ENCODE peak calls at places on chromosome 1, in four cellular contexts. One of them, this sample, is unnamed.
A peak's percentile ranks its signal among the peaks of the same experiment; 100 is the strongest.

GRCh38 chr1:99594205-99594604 is 51.7 kb upstream of the PALMD start:
- DNase-seq in fibroblast of lung: no peak
- DNase-seq in fibroblast of the aortic adventitia: no peak
- DNase-seq in H7: no peak
- DNase-seq in this sample: no peak

GRCh38 chr1:245272676-245273075 is 117.9 kb downstream of the KIF26B start:
- DNase-seq in fibroblast of lung: no peak
- DNase-seq in fibroblast of the aortic adventitia: no peak
- DNase-seq in H7: no peak
- DNase-seq in this sample: no peak

GRCh38 chr1:158972841-158973240 is 36.9 kb upstream of the IFI16 start:
- DNase-seq in fibroblast of lung: no peak
- DNase-seq in fibroblast of the aortic adventitia: peak; percentile 2
- DNase-seq in H7: no peak
- DNase-seq in this sample: no peak

GRCh38 chr1:210678306-210678705 is 349.6 kb downstream of the HHAT start:
- DNase-seq in fibroblast of lung: no peak
- DNase-seq in fibroblast of the aortic adventitia: no peak
- DNase-seq in H7: no peak
- DNase-seq in this sample: no peak

GRCh38 chr1:23013657-23014056 is 2.0 kb downstream of the TEX46 start:
- DNase-seq in fibroblast of lung: no peak
- DNase-seq in fibroblast of the aortic adventitia: no peak
- DNase-seq in H7: peak; percentile 67
- DNase-seq in this sample: no peak

GRCh38 chr1:37776946-37777516 is 12.1 kb upstream of the EPHA10 start:
- DNase-seq in fibroblast of lung: no peak
- DNase-seq in fibroblast of the aortic adventitia: no peak
- DNase-seq in H7: no peak
- DNase-seq in this sample: no peak

GRCh38 chr1:203650012-203650836 is 23.6 kb downstream of the ATP2B4 start:
- DNase-seq in fibroblast of lung: peak; percentile 80
- DNase-seq in fibroblast of the aortic adventitia: peak; percentile 56
- DNase-seq in H7: peak; percentile 90
- DNase-seq in this sample: no peak

GRCh38 chr1:48978413-48978812 is 201.7 kb upstream of the BEND5 start:
- DNase-seq in fibroblast of lung: no peak
- DNase-seq in fibroblast of the aortic adventitia: no peak
- DNase-seq in H7: no peak
- DNase-seq in this sample: no peak

GRCh38 chr1:71796044-71796443 is 486.3 kb downstream of the NEGR1 start:
- DNase-seq in fibroblast of lung: no peak
- DNase-seq in fibroblast of the aortic adventitia: no peak
- DNase-seq in H7: no peak
- DNase-seq in this sample: no peak

GRCh38 chr1:213438339-213438738 is 387.3 kb downstream of the RPS6KC1 start:
- DNase-seq in fibroblast of lung: no peak
- DNase-seq in fibroblast of the aortic adventitia: no peak
- DNase-seq in H7: no peak
- DNase-seq in this sample: no peak

GRCh38 chr1:29811247-29811646 is 574.9 kb downstream of the PTPRU start:
- DNase-seq in fibroblast of lung: no peak
- DNase-seq in fibroblast of the aortic adventitia: no peak
- DNase-seq in H7: no peak
- DNase-seq in this sample: no peak

GRCh38 chr1:155175281-155175926 is 1.8 kb downstream of the TRIM46 start:
- DNase-seq in fibroblast of lung: no peak
- DNase-seq in fibroblast of the aortic adventitia: no peak
- DNase-seq in H7: peak; percentile 56
- DNase-seq in this sample: no peak

GRCh38 chr1:27863552-27863943 is 8.8 kb upstream of the THEMIS2 start:
- DNase-seq in fibroblast of lung: no peak
- DNase-seq in fibroblast of the aortic adventitia: no peak
- DNase-seq in H7: no peak
- DNase-seq in this sample: no peak

GRCh38 chr1:27519341-27520258 is 29.6 kb upstream of the WASF2 start:
- DNase-seq in fibroblast of lung: no peak
- DNase-seq in fibroblast of the aortic adventitia: no peak
- DNase-seq in H7: peak; percentile 83
- DNase-seq in this sample: no peak

GRCh38 chr1:244730153-244730933 is 77.4 kb downstream of the DESI2 start:
- DNase-seq in fibroblast of lung: peak; percentile 70
- DNase-seq in fibroblast of the aortic adventitia: peak; percentile 46
- DNase-seq in H7: peak; percentile 83
- DNase-seq in this sample: no peak

GRCh38 chr1:181347495-181348390 is 135.6 kb upstream of the CACNA1E start:
- DNase-seq in fibroblast of lung: no peak
- DNase-seq in fibroblast of the aortic adventitia: no peak
- DNase-seq in H7: no peak
- DNase-seq in this sample: no peak

GRCh38 chr1:231694081-231694443 is 67.5 kb downstream of the DISC1 start:
- DNase-seq in fibroblast of lung: no peak
- DNase-seq in fibroblast of the aortic adventitia: no peak
- DNase-seq in H7: no peak
- DNase-seq in this sample: no peak
- H3K4me3 ChIP-seq in fibroblast of lung: no peak overlapping the region
- H3K4me3 ChIP-seq in fibroblast of the aortic adventitia: no peak overlapping the region
- H3K4me3 ChIP-seq in H7: no peak overlapping the region
- H3K4me3 ChIP-seq in this sample: no peak overlapping the region

DNA sequence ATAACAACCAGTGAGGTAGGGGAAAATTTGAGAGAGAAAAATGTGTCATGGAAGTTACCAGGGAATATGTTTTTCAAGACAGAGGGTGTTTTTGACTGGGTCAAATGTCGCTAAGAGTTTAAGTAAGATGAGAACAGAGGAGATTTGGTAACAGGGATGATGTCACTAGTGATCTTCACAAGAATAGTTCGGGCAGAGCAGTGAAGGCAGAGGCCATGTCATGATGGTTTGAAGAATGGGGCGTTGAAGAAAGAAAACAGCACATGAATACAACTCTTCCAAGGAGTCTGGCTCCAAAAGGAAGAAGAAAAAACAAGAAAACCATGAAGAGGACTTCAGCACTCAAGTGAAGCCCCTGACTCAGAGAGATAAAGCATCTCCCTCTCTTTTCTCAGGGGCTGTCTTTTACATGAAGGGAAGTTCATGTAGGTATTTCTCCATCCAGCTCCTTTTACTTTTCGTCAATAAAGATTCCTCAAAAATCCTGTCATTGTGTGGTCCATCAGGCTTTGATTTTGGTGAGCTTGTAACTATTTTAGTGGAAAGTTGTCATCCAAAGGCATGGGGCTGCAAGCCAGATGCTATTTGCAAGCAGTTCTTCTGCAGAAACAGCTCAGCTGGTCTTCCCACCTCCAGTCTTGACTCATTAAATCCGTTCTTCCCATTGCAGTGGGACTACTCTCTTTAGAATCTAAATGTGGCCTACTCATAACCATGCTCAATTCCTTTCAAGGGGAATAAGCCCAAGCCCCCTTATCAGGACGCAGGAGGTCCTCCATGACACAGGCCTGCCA is 397.3 kb downstream of the LMX1A start:
- DNase-seq in fibroblast of lung: no peak
- DNase-seq in fibroblast of the aortic adventitia: no peak
- DNase-seq in H7: no peak
- DNase-seq in this sample: no peak
- H3K4me3 ChIP-seq in fibroblast of lung: no peak overlapping the region
- H3K4me3 ChIP-seq in fibroblast of the aortic adventitia: no peak overlapping the region
- H3K4me3 ChIP-seq in H7: no peak overlapping the region
- H3K4me3 ChIP-seq in this sample: no peak overlapping the region

DNA sequence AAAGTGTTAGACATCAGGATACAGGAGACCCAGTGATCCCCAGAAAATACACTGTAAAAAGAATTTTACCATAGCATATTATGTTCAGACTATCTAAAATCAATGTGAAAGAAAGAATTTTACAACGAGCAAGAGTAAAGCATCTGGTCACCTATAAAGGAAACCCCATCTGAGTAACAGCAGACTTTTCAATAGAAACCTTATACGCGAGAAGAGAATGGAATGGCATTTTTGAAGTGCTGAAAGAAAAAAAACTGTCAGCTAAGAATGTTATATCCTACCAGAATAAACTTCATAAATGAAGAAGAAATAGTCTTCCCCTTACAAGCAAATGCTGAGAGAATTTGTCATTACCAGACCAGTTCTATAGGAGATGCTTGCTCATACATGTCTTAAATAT is 532.1 kb upstream of the NR5A2 start:
- DNase-seq in fibroblast of lung: no peak
- DNase-seq in fibroblast of the aortic adventitia: no peak
- DNase-seq in H7: no peak
- DNase-seq in this sample: no peak
- H3K4me3 ChIP-seq in fibroblast of lung: no peak overlapping the region
- H3K4me3 ChIP-seq in fibroblast of the aortic adventitia: no peak overlapping the region
- H3K4me3 ChIP-seq in H7: no peak overlapping the region
- H3K4me3 ChIP-seq in this sample: no peak overlapping the region

DNA sequence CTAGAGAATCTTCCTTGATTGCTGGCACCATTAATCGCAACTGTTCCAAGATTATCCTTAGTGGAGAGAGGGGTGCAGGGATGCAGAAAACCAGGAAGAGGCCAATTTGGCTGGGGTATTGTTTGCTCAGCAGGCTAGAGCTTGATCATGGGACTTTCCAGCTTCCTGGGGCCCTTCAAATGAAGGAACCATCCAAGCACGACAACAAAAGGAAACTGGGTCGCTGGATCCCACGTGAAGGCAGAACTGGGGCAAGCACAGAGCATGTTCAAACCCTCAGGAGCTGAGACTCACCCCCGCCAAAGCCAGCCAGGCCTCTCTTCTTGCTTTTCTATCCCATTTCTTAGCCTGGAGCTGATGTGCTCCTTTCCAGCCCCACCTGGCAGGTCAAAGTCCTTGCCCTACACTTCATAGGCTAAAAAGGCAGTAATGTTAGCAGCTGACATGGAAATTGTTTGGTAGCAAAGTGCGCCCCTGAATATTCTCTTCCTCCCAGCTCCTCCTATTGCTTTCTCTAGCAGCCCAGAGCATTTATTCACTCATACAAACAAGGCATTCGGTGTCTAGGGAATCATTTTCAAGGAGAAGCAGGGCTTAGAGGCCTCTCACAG is 11.6 kb downstream of the KCNA2 start:
- DNase-seq in fibroblast of lung: no peak
- DNase-seq in fibroblast of the aortic adventitia: no peak
- DNase-seq in H7: no peak
- DNase-seq in this sample: no peak
- H3K4me3 ChIP-seq in fibroblast of lung: no peak overlapping the region
- H3K4me3 ChIP-seq in fibroblast of the aortic adventitia: no peak overlapping the region
- H3K4me3 ChIP-seq in H7: no peak overlapping the region
- H3K4me3 ChIP-seq in this sample: no peak overlapping the region

GRCh38 chr1:79875187-79875586 is 868.7 kb upstream of the ADGRL4 start:
- DNase-seq in fibroblast of lung: no peak
- DNase-seq in fibroblast of the aortic adventitia: no peak
- DNase-seq in H7: no peak
- DNase-seq in this sample: no peak
- H3K4me3 ChIP-seq in fibroblast of lung: no peak overlapping the region
- H3K4me3 ChIP-seq in fibroblast of the aortic adventitia: no peak overlapping the region
- H3K4me3 ChIP-seq in H7: no peak overlapping the region
- H3K4me3 ChIP-seq in this sample: no peak overlapping the region

DNA sequence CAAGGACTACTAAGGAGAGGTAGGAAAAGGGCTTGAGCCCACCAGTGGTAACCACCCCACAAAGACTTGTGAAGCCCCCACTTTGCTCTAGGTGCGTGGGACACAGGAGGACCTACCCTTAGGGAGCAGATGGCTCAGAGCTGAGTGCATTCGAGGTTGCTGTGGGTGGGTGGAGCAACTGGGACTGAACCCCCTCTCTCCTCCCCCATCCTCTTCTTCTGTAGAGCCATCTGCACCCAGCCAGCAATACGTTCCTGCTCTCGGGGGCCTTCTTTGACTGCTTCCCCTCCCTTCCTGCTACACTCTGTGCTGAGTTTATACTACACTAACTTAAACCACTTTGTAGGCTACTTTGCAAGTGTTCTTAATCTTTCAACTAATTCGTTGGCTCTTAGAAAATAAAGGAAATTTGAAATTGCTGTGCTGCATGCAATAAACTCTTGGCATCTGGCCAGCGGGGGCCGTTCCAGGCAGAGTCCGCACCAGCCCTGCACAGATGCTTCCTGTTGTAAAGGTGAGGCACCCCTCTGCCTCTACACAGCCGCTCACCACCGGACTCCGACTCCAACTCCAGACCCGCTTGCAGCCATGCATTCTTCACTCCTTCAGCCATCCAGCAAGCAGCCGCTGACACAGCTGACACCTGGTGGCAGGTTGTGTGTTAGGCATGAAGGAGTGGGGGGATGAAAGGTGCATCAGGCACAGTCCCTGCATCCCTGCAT is 57.2 kb downstream of the GLIS1 start:
- DNase-seq in fibroblast of lung: peak; percentile 22
- DNase-seq in fibroblast of the aortic adventitia: peak; percentile 26
- DNase-seq in H7: peak; percentile 92
- DNase-seq in this sample: no peak
- H3K4me3 ChIP-seq in fibroblast of lung: no peak overlapping the region
- H3K4me3 ChIP-seq in fibroblast of the aortic adventitia: no peak overlapping the region
- H3K4me3 ChIP-seq in H7: no peak overlapping the region
- H3K4me3 ChIP-seq in this sample: no peak overlapping the region

GRCh38 chr1:206832352-206832751 is 33.1 kb upstream of the IL20 start:
- DNase-seq in fibroblast of lung: no peak
- DNase-seq in fibroblast of the aortic adventitia: no peak
- DNase-seq in H7: no peak
- DNase-seq in this sample: no peak

GRCh38 chr1:206833741-206834140 is 31.7 kb upstream of the IL20 start:
- DNase-seq in fibroblast of lung: no peak
- DNase-seq in fibroblast of the aortic adventitia: no peak
- DNase-seq in H7: no peak
- DNase-seq in this sample: no peak

GRCh38 chr1:206829875-206830274 is 35.5 kb upstream of the IL20 start:
- DNase-seq in fibroblast of lung: no peak
- DNase-seq in fibroblast of the aortic adventitia: no peak
- DNase-seq in H7: no peak
- DNase-seq in this sample: no peak

GRCh38 chr1:206833131-206833530 is 32.3 kb upstream of the IL20 start:
- DNase-seq in fibroblast of lung: no peak
- DNase-seq in fibroblast of the aortic adventitia: no peak
- DNase-seq in H7: no peak
- DNase-seq in this sample: no peak

DNA sequence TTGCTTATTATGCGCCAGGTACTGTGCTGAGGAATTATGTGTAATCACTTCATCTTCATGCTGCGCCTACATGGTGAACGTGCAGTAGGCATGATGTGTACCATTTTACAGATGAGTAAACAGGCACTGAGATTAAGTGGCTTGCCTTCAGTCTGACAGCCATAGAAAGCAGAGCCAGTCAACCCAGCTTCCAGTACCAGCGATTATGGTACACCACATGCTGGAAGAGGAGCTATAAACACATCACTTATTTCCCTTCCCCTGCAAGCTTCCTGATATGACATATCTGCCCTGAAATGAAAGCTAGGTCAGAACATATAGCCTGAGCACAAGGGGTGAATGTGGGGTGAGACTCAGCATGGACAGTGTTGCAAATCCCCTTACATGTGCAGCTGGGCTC is 33.8 kb upstream of the IL20 start:
- DNase-seq in fibroblast of lung: no peak
- DNase-seq in fibroblast of the aortic adventitia: no peak
- DNase-seq in H7: no peak
- DNase-seq in this sample: no peak
- H3K4me3 ChIP-seq in fibroblast of lung: no peak overlapping the region
- H3K4me3 ChIP-seq in fibroblast of the aortic adventitia: no peak overlapping the region
- H3K4me3 ChIP-seq in H7: no peak overlapping the region
- H3K4me3 ChIP-seq in this sample: no peak overlapping the region